ENCODE peak calls at places on chromosome 21, in nine cellular contexts. V is SK-N-MC; A is tibial artery; O is sigmoid colon; Z is astrocyte; B is kidney; F is effector memory CD4-positive, alpha-beta T cell; C is ascending aorta; W is IMR-90. E is an unnamed sample. For H3K9me3, the result is how much of the 10 kb centered on the place peaks cover.

GRCh38 chr21:31929548-31929947 is 56.7 kb downstream of the HUNK start:
- DNase-seq in V (no peak), A (no peak), O (no peak), Z (no peak), B (no peak), F (no peak), C (no peak), W (no peak), E (no peak)

GRCh38 chr21:24583473-24583872 is 1023.8 kb downstream of the MRPL39 start:
- DNase-seq in V (no peak), A (no peak), O (no peak), Z (no peak), B (no peak), F (no peak), C (no peak), W (no peak), E (no peak)

GRCh38 chr21:35075546-35075945 is 26.4 kb upstream of the RUNX1 start:
- DNase-seq in V (no peak), A (no peak), O (peak), Z (peak), B (no peak), F (no peak), C (no peak), W (peak), E (no peak)

GRCh38 chr21:34029724-34030528 is 43.5 kb upstream of the MRPS6 start:
- DNase-seq in V (peak), A (no peak), O (no peak), Z (peak), B (no peak), F (peak), C (peak), W (peak), E (no peak)

GRCh38 chr21:42304556-42305454 is 10.4 kb downstream of the TFF3 start:
- DNase-seq in V (no peak), A (no peak), O (peak), Z (no peak), B (peak), F (no peak), C (no peak), W (no peak), E (no peak)

GRCh38 chr21:15604424-15604823 is 125.4 kb upstream of the USP25 start:
- DNase-seq in V (no peak), A (no peak), O (no peak), Z (peak), B (no peak), F (no peak), C (no peak), W (peak), E (no peak)

GRCh38 chr21:30391615-30392014 is 4.2 kb upstream of the KRTAP13-1 start:
- DNase-seq in V (no peak), A (no peak), O (no peak), Z (no peak), B (no peak), F (no peak), C (no peak), W (no peak), E (no peak)

GRCh38 chr21:32494946-32495703 is 82.6 kb downstream of the EVA1C start:
- DNase-seq in V (no peak), A (no peak), O (peak), Z (peak), B (peak), F (no peak), C (peak), W (peak), E (no peak)

GRCh38 chr21:38121888-38122705 is 134.7 kb upstream of the KCNJ15 start:
- DNase-seq in V (no peak), A (no peak), O (no peak), Z (peak), B (no peak), F (no peak), C (no peak), W (no peak), E (no peak)

GRCh38 chr21:21898801-21899200 is 900.6 kb downstream of the NCAM2 start:
- DNase-seq in V (no peak), A (no peak), O (no peak), Z (no peak), B (no peak), F (no peak), C (no peak), W (peak), E (no peak)

GRCh38 chr21:40425981-40426380 is 421.0 kb downstream of the DSCAM start:
- DNase-seq in V (no peak), A (no peak), O (no peak), Z (no peak), B (no peak), F (no peak), C (no peak), W (no peak), E (no peak)
- H3K9me3 ChIP-seq in V (under half), A (under half), O (under half), Z (under half), B (under half), F (under half), C (under half), W (under half), E (under half)

GRCh38 chr21:27817061-27817460 is 850.2 kb upstream of the ADAMTS5 start:
- DNase-seq in V (no peak), A (no peak), O (no peak), Z (no peak), B (no peak), F (no peak), C (no peak), W (no peak), E (no peak)

GRCh38 chr21:27812279-27812678 is 845.4 kb upstream of the ADAMTS5 start:
- DNase-seq in V (no peak), A (no peak), O (no peak), Z (no peak), B (no peak), F (no peak), C (no peak), W (peak), E (no peak)

GRCh38 chr21:27814226-27814625 is 847.3 kb upstream of the ADAMTS5 start:
- DNase-seq in V (no peak), A (no peak), O (no peak), Z (no peak), B (no peak), F (no peak), C (no peak), W (no peak), E (no peak)

GRCh38 chr21:27817902-27818623 is 851.2 kb upstream of the ADAMTS5 start:
- DNase-seq in V (no peak), A (no peak), O (no peak), Z (no peak), B (no peak), F (no peak), C (no peak), W (no peak), E (no peak)

DNA sequence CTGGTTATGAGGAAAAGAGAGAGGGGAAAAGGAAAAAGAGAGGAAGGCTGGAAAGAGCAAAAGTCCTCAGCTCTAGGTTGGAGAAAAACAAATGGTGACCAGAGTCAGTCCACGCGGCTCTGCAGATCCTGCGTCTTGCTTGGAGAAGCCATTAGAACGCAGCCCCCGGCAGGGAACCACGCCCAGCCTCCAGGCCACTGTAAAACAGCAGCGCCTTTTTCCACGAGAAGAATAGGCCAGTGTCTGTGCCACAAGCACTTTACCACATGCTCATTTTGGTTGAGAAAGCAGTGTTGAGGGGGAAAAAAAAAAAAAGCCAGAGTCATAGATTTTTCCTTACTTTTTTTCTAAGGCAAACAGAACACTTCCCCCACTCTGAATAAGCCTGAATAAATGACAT is 846.9 kb upstream of the ADAMTS5 start:
- DNase-seq in V (no peak), A (no peak), O (peak), Z (no peak), B (no peak), F (no peak), C (no peak), W (no peak), E (no peak)
- H3K9me3 ChIP-seq in V (under half), A (under half), O (under half), Z (under half), B (under half), F (under half), C (under half), W (under half), E (under half)

GRCh38 chr21:43817157-43818086 is 28.0 kb downstream of the RRP1 start:
- DNase-seq in V (no peak), A (no peak), O (no peak), Z (no peak), B (peak), F (no peak), C (no peak), W (no peak), E (no peak)
- H3K9me3 ChIP-seq in V (under half), A (under half), O (under half), Z (under half), B (under half), F (under half), C (under half), W (under half), E (under half)

GRCh38 chr21:36686955-36687354 is 12.0 kb upstream of the SIM2 start:
- DNase-seq in V (no peak), A (no peak), O (no peak), Z (no peak), B (no peak), F (no peak), C (no peak), W (no peak), E (no peak)
- H3K9me3 ChIP-seq in V (under half), A (under half), O (under half), Z (under half), B (under half), F (under half), C (under half), W (under half), E (under half)

E was measured in esophagus squamous epithelium.